ENCODE peak calls at places on chromosome 10, in eight cellular contexts. A is IMR-90; Y is CD4-positive, alpha-beta T cell; V is PC-3; F is fibroblast of lung; G is A549; R is AG04450; D is breast epithelium. M is an unnamed sample. For H3K9me3, the result is how much of the 10 kb centered on the place peaks cover.

GRCh38 chr10:1732501-1733123 is 4.7 kb downstream of the ADARB2 start:
- DNase-seq in F (no peak), Y (no peak), A (no peak), R (no peak), G (no peak), V (peak), D (no peak), M (no peak)

GRCh38 chr10:132477066-132477397 is 60.6 kb upstream of the INPP5A start:
- DNase-seq in V (no peak), D (peak), G (no peak), A (no peak), F (no peak), R (no peak), Y (no peak), M (no peak)

GRCh38 chr10:480928-481551 is 208.4 kb downstream of the DIP2C start:
- DNase-seq in Y (no peak), A (peak), D (no peak), F (no peak), G (no peak), V (no peak), R (no peak), M (no peak)

GRCh38 chr10:97928897-97929296 is 79.3 kb downstream of the GOLGA7B start:
- DNase-seq in F (no peak), A (no peak), G (no peak), Y (no peak), D (no peak), V (no peak), R (no peak), M (no peak)

GRCh38 chr10:86109421-86109820 is 257.2 kb downstream of the GRID1 start:
- DNase-seq in V (no peak), F (no peak), R (no peak), A (no peak), D (no peak), Y (no peak), G (no peak), M (no peak)

GRCh38 chr10:62038609-62039190 is 137.2 kb downstream of the ARID5B start:
- DNase-seq in Y (peak), F (peak), A (peak), D (peak), V (peak), G (peak), R (no peak), M (peak)

GRCh38 chr10:19819419-19820033 is 3.3 kb downstream of the PLXDC2 start:
- DNase-seq in A (peak), V (peak), R (no peak), G (peak), Y (no peak), F (peak), D (no peak), M (no peak)

GRCh38 chr10:109835257-109835656 is 88.1 kb downstream of the XPNPEP1 start:
- DNase-seq in G (no peak), R (no peak), Y (no peak), A (no peak), D (no peak), F (no peak), V (no peak), M (no peak)

GRCh38 chr10:78581133-78581694 is 487.6 kb upstream of the ZMIZ1 start:
- DNase-seq in V (no peak), D (no peak), A (no peak), F (no peak), Y (no peak), G (no peak), R (no peak), M (no peak)

GRCh38 chr10:99612167-99612831 is 7.9 kb downstream of the SLC25A28 start:
- DNase-seq in D (no peak), G (peak), F (peak), A (peak), R (peak), V (peak), Y (no peak), M (peak)

GRCh38 chr10:120318862-120319261 is 138.2 kb upstream of the PLPP4 start:
- DNase-seq in Y (no peak), V (no peak), F (no peak), D (no peak), R (no peak), G (no peak), A (no peak), M (no peak)

GRCh38 chr10:44467900-44468299 is 83.0 kb upstream of the CXCL12 start:
- DNase-seq in V (no peak), R (no peak), G (no peak), A (no peak), Y (no peak), D (no peak), F (no peak), M (no peak)

GRCh38 chr10:22466763-22467334 is 121.6 kb downstream of the SPAG6 start:
- DNase-seq in V (peak), D (no peak), R (no peak), G (no peak), F (no peak), Y (no peak), A (no peak), M (no peak)
- TF ChIP-seq CTCF in V (no peak), D (no peak), R (no peak), G (no peak), F (no peak), Y (no peak), A (no peak), M (no peak)

GRCh38 chr10:90130321-90131086 is 429.1 kb downstream of the KIF20B start:
- DNase-seq in G (no peak), A (no peak), D (no peak), V (no peak), R (no peak), Y (no peak), F (no peak), M (no peak)
- H3K9me3 ChIP-seq in G (under half), A (under half), D (under half), V (under half), R (under half), Y (under half), F (under half), M (under half)

DNA sequence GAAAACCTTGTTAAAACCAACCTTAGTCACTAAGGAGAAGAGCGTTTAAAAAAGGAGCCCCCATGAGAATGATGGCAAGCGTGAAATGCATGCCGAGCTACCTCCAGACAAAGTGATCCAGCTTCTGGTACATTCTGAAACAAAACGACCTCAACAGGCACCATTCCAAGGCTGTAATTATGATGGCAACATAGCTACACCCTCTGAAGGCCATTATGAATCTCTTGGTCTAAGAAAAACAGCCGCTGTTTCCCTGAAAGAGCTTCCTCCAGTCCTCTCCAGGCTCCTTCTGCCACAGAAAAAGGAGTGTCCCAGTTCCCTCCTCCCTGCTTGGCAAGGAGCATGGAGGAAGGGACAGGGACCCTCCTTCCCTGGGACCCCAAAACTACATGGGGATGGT is 50.0 kb upstream of the ABLIM1 start:
- DNase-seq in Y (no peak), A (no peak), R (no peak), V (no peak), G (no peak), D (no peak), F (no peak), M (no peak)
- H3K27ac ChIP-seq in Y (no peak), A (no peak), R (no peak), V (no peak), G (peak), D (no peak), F (no peak), M (no peak)

GRCh38 chr10:117991701-117992100 is 55.0 kb downstream of the RAB11FIP2 start:
- DNase-seq in R (no peak), A (no peak), G (no peak), D (no peak), V (no peak), Y (no peak), F (no peak), M (no peak)

GRCh38 chr10:117993166-117993565 is 53.6 kb downstream of the RAB11FIP2 start:
- DNase-seq in R (no peak), F (no peak), D (no peak), V (no peak), G (no peak), A (no peak), Y (no peak), M (no peak)

GRCh38 chr10:117996709-117997108 is 50.0 kb downstream of the RAB11FIP2 start:
- DNase-seq in G (no peak), V (no peak), R (no peak), A (no peak), Y (no peak), D (no peak), F (no peak), M (no peak)

GRCh38 chr10:117997673-117998072 is 49.1 kb downstream of the RAB11FIP2 start:
- DNase-seq in Y (no peak), F (no peak), G (no peak), R (no peak), V (peak), D (no peak), A (no peak), M (no peak)

GRCh38 chr10:117994771-117995170 is 52.0 kb downstream of the RAB11FIP2 start:
- DNase-seq in F (no peak), G (no peak), D (no peak), Y (no peak), R (no peak), A (no peak), V (no peak), M (no peak)
- TF ChIP-seq CTCF in F (no peak), G (no peak), D (no peak), Y (no peak), R (no peak), A (no peak), V (no peak), M (no peak)

GRCh38 chr10:31687545-31688482 is 240.8 kb downstream of the ARHGAP12 start:
- DNase-seq in G (no peak), R (no peak), D (no peak), Y (no peak), F (no peak), A (no peak), V (no peak), M (no peak)
- H3K9me3 ChIP-seq in G (half or more), R (under half), D (under half), Y (under half), F (under half), A (under half), V (under half), M (under half)

GRCh38 chr10:21530168-21530567 is 3.9 kb upstream of the MLLT10 start:
- DNase-seq in V (no peak), Y (no peak), A (no peak), F (peak), D (no peak), G (no peak), R (no peak), M (no peak)
- H3K27ac ChIP-seq in V (no peak), Y (no peak), A (no peak), F (no peak), D (peak), G (no peak), R (no peak), M (no peak)

M was measured in CD8-positive, alpha-beta T cell.